ENCODE peak calls at places on chromosomes 13 and 19, in five cellular contexts. F is stimulated activated CD4-positive, alpha-beta T cell treated with anti-CD3 and anti-CD28 coated beads, TNF-alpha, amount 100 ng/mL, for 48 hours; A is midbrain; J is KBM-7; K is germinal center. Z is an unnamed sample.

GRCh38 chr19:19319725-19320361 is 466 bp downstream of the SUGP1 start:
- DNase-seq in F (no peak), A (no peak), J (no peak), K (no peak), Z (no peak)

GRCh38 chr13:50990540-50991506 is 81.2 kb downstream of the RNASEH2B start:
- DNase-seq in F (no peak), A (no peak), J (no peak), K (no peak), Z (no peak)

GRCh38 chr13:106163426-106163825 is 372.0 kb downstream of the EFNB2 start:
- DNase-seq in F (no peak), A (no peak), J (no peak), K (no peak), Z (no peak)

GRCh38 chr13:41099986-41100385 is 32.6 kb downstream of the KBTBD6 start:
- DNase-seq in F (no peak), A (no peak), J (no peak), K (no peak), Z (no peak)

GRCh38 chr13:41111454-41111853 is 21.1 kb downstream of the KBTBD6 start:
- DNase-seq in F (no peak), A (no peak), J (no peak), K (no peak), Z (no peak)

GRCh38 chr13:113401452-113402415 is 37.8 kb upstream of the GRTP1 start:
- DNase-seq in F (no peak), A (no peak), J (no peak), K (no peak), Z (no peak)

GRCh38 chr13:23631676-23632622 is 61.7 kb downstream of the TNFRSF19 start:
- DNase-seq in F (no peak), A (no peak), J (no peak), K (no peak), Z (no peak)

GRCh38 chr19:46776927-46777911 is 11.2 kb downstream of the SLC1A5 start:
- DNase-seq in F (no peak), A (no peak), J (no peak), K (no peak), Z (no peak)